ENCODE peak calls at places on chromosomes 16 and 17, in ten cellular contexts. J is activated gamma-delta T cell treated with Interleukin-2 at 50 U/mL for 16 hours; B is activated T-cell treated with anti-CD3 and anti-CD28 coated beads for 1 hour; K is LNCaP clone FGC; Z is IMR-90; C is HuH-7; A is stimulated activated CD8-positive, alpha-beta memory T cell treated with anti-CD3 and anti-CD28 coated beads, Interleukin-4, amount 100 ng/mL, for 1 hour; M is GM23338; V is activated effector memory CD4-positive, alpha-beta T cell treated with Interleukin-2 at 50 U/mL for 16 hours; U is endodermal cell. I is an unnamed sample.

GRCh38 chr17:63774982-63775290 is 966 bp downstream of the DDX42 start:
- DNase-seq in B (no peak), A (no peak), U (no peak), V (no peak), J (no peak), C (no peak), Z (peak), K (no peak), M (peak), I (no peak)

GRCh38 chr16:86961133-86961720 is 356.0 kb downstream of the C16orf95 start:
- DNase-seq in V (no peak), J (no peak), K (no peak), U (no peak), A (no peak), Z (peak), M (no peak), C (no peak), B (no peak), I (no peak)

GRCh38 chr17:62892870-62893338 is 73.1 kb upstream of the TANC2 start:
- DNase-seq in K (no peak), M (peak), J (peak), C (no peak), U (peak), B (peak), V (no peak), A (no peak), Z (peak), I (no peak)

GRCh38 chr17:4594406-4595349 is 10.3 kb downstream of the SMTNL2 start:
- DNase-seq in B (no peak), Z (no peak), M (peak), V (peak), K (no peak), C (no peak), J (no peak), A (no peak), U (peak), I (no peak)

GRCh38 chr16:50640391-50640790 is 40.7 kb downstream of the SNX20 start:
- DNase-seq in J (no peak), Z (no peak), C (no peak), K (no peak), M (no peak), U (no peak), A (no peak), V (no peak), B (no peak), I (no peak)

GRCh38 chr16:3712830-3713476 is 4.4 kb downstream of the TRAP1 start:
- DNase-seq in C (no peak), V (no peak), B (no peak), J (no peak), U (no peak), M (peak), Z (no peak), A (no peak), K (no peak), I (no peak)

GRCh38 chr17:55769625-55770000 is 18.8 kb downstream of the PCTP start:
- DNase-seq in Z (peak), K (no peak), M (no peak), J (no peak), A (no peak), B (no peak), C (no peak), V (no peak), U (no peak), I (no peak)

GRCh38 chr17:64219571-64219970 is 43.5 kb downstream of the TEX2 start:
- DNase-seq in C (no peak), M (no peak), A (no peak), K (no peak), V (no peak), J (no peak), B (no peak), Z (no peak), U (no peak), I (no peak)

GRCh38 chr16:66459878-66460277 is 32.8 kb downstream of the BEAN1 start:
- DNase-seq in K (no peak), B (no peak), M (peak), A (no peak), C (no peak), Z (no peak), V (no peak), J (no peak), U (peak), I (no peak)

GRCh38 chr17:45834471-45835396 is 9.9 kb upstream of the SPPL2C start:
- DNase-seq in J (no peak), M (no peak), C (no peak), A (no peak), B (no peak), Z (no peak), K (no peak), V (no peak), U (no peak), I (no peak)

GRCh38 chr17:4090898-4091297 is 51.9 kb downstream of the ZZEF1 start:
- DNase-seq in U (no peak), Z (peak), A (no peak), C (no peak), V (no peak), M (no peak), J (no peak), K (no peak), B (no peak), I (no peak)

GRCh38 chr17:28684963-28685362 is 23.0 kb downstream of the SUPT6H start:
- DNase-seq in B (no peak), V (no peak), C (peak), K (peak), Z (peak), J (no peak), A (no peak), M (no peak), U (no peak), I (no peak)

GRCh38 chr17:34117811-34118210 is 137.3 kb upstream of the CCL2 start:
- DNase-seq in U (peak), Z (no peak), C (no peak), M (no peak), A (no peak), J (no peak), V (no peak), K (no peak), B (no peak), I (no peak)

GRCh38 chr17:45345554-45346254 is 28.9 kb upstream of the MAP3K14 start:
- DNase-seq in Z (peak), B (no peak), U (no peak), C (no peak), J (no peak), K (no peak), V (no peak), M (no peak), A (no peak), I (no peak)

GRCh38 chr17:31506517-31506916 is 115.0 kb downstream of the RAB11FIP4 start:
- DNase-seq in A (no peak), J (no peak), B (no peak), C (no peak), U (no peak), V (no peak), Z (no peak), M (no peak), K (no peak), I (no peak)

GRCh38 chr17:45336390-45337182 is 19.8 kb upstream of the MAP3K14 start:
- DNase-seq in B (no peak), J (no peak), V (no peak), U (no peak), Z (no peak), M (no peak), C (no peak), K (no peak), A (no peak), I (no peak)

GRCh38 chr16:31428277-31428597 is at the start of gene COX6A2:
- DNase-seq in Z (no peak), U (no peak), C (no peak), A (no peak), V (no peak), K (no peak), J (no peak), B (no peak), M (peak), I (no peak)

GRCh38 chr17:43334744-43335400 is 63.9 kb upstream of the ARL4D start:
- DNase-seq in V (no peak), M (no peak), K (no peak), Z (no peak), A (no peak), U (no peak), B (no peak), C (no peak), J (no peak), I (no peak)

GRCh38 chr16:48299471-48299870 is 52.1 kb upstream of the ABCC11 start:
- DNase-seq in B (no peak), V (no peak), K (no peak), A (no peak), M (no peak), C (no peak), J (no peak), U (no peak), Z (no peak), I (no peak)

GRCh38 chr17:70102531-70102930 is 27.5 kb downstream of the KCNJ16 start:
- DNase-seq in C (no peak), K (no peak), V (no peak), A (no peak), M (no peak), U (no peak), B (no peak), Z (no peak), J (no peak), I (no peak)

GRCh38 chr16:16001856-16002255 is 52.4 kb downstream of the ABCC1 start:
- DNase-seq in Z (no peak), K (no peak), M (no peak), B (no peak), J (no peak), V (no peak), C (no peak), U (no peak), A (no peak), I (no peak)

I was measured in memory B cell.